ENCODE peak calls at places on chromosomes 12 and 14, in eight cellular contexts. J is stimulated activated CD8-positive, alpha-beta memory T cell treated with anti-CD3 and anti-CD28 coated beads, Interleukin-4, amount 100 ng/mL, for 48 hours; P is mesendoderm; A is activated naive CD8-positive, alpha-beta T cell treated with anti-CD3 and anti-CD28 coated beads for 36 hours; D is activated naive CD4-positive, alpha-beta T cell treated with anti-CD3 and anti-CD28 coated beads for 36 hours; V is iris pigment epithelial cell; Z is MCF 10A; L is astrocyte of the spinal cord. E is an unnamed sample.

GRCh38 chr12:79933580-79934264 is 1.2 kb downstream of the PPP1R12A start:
- DNase-seq in P (peak; percentile 40), V (peak; percentile 11), J (peak; percentile 29), Z (peak; percentile 28), D (peak; percentile 26), A (no peak), L (peak; percentile 39), E (peak; percentile 10)

GRCh38 chr12:122537021-122537420 is 10.0 kb downstream of the KNTC1 start:
- DNase-seq in V (no peak), L (no peak), Z (no peak), J (no peak), A (no peak), D (no peak), P (peak; percentile 91), E (no peak)

GRCh38 chr12:126772171-126772864 is 1494.7 kb upstream of the TMEM132C start:
- DNase-seq in J (peak; percentile 34), P (peak; percentile 25), L (peak; percentile 64), A (peak; percentile 24), Z (peak; percentile 81), D (peak; percentile 37), V (peak; percentile 27), E (no peak)

GRCh38 chr12:53775478-53776145 is 23.8 kb upstream of the CISTR start:
- DNase-seq in P (no peak), V (no peak), Z (no peak), D (no peak), L (no peak), J (no peak), A (no peak), E (no peak)

GRCh38 chr14:25055998-25056687 is 6.2 kb upstream of the STXBP6 start:
- DNase-seq in J (no peak), L (no peak), P (no peak), Z (no peak), V (peak; percentile 14), A (no peak), D (no peak), E (no peak)

GRCh38 chr14:77844802-77845201 is 44.9 kb downstream of the ADCK1 start:
- DNase-seq in D (no peak), V (no peak), Z (no peak), P (no peak), L (no peak), J (no peak), A (no peak), E (no peak)

GRCh38 chr14:99401196-99401595 is 79.5 kb downstream of the SETD3 start:
- DNase-seq in V (no peak), Z (no peak), L (no peak), J (no peak), P (no peak), D (no peak), A (no peak), E (no peak)

GRCh38 chr12:8823565-8824300 is 1.3 kb downstream of the A2ML1 start:
- DNase-seq in V (peak; percentile 33), L (peak; percentile 20), A (no peak), D (peak; percentile 15), J (no peak), P (peak; percentile 92), Z (no peak), E (no peak)

GRCh38 chr14:93318927-93319326 is 13.9 kb downstream of the BTBD7 start:
- DNase-seq in J (no peak), Z (no peak), D (no peak), A (no peak), V (peak; percentile 55), P (no peak), L (no peak), E (peak; percentile 48)

GRCh38 chr14:55094630-55095157 is 34.4 kb upstream of the LGALS3 start:
- DNase-seq in A (no peak), Z (peak; percentile 42), V (peak; percentile 82), L (peak; percentile 55), J (no peak), D (no peak), P (peak; percentile 49), E (no peak)

GRCh38 chr12:70197362-70197744 is 45.9 kb upstream of the CNOT2 start:
- DNase-seq in Z (peak; percentile 16), A (no peak), L (no peak), J (no peak), D (no peak), V (no peak), P (no peak), E (no peak)

GRCh38 chr12:109310247-109311125 is 1.4 kb upstream of the FOXN4 start:
- DNase-seq in D (peak; percentile 15), Z (no peak), L (no peak), J (peak; percentile 34), P (no peak), V (no peak), A (peak; percentile 15), E (no peak)

GRCh38 chr12:128654462-128654861 is 169.3 kb downstream of the SLC15A4 start:
- DNase-seq in J (no peak), A (no peak), Z (no peak), D (no peak), P (no peak), L (no peak), V (no peak), E (no peak)

GRCh38 chr14:61812347-61813100 is 50.3 kb downstream of the SNAPC1 start:
- DNase-seq in L (no peak), P (peak; percentile 37), V (no peak), Z (no peak), D (peak; percentile 11), J (peak; percentile 28), A (peak; percentile 23), E (no peak)

GRCh38 chr14:74799765-74800164 is 36.6 kb downstream of the YLPM1 start:
- DNase-seq in L (no peak), D (no peak), A (no peak), Z (no peak), P (no peak), V (no peak), J (no peak), E (no peak)

GRCh38 chr12:52204095-52204930 is 12.5 kb upstream of the KRT80 start:
- DNase-seq in A (no peak), P (no peak), L (peak; percentile 50), D (no peak), V (no peak), J (no peak), Z (no peak), E (peak; percentile 49)

GRCh38 chr12:102331419-102331818 is 133.8 kb upstream of the PMCH start:
- DNase-seq in A (no peak), Z (no peak), J (no peak), D (no peak), V (no peak), L (no peak), P (no peak), E (no peak)

GRCh38 chr12:2291182-2291832 is 238.5 kb downstream of the CACNA1C start:
- DNase-seq in Z (peak; percentile 60), V (peak; percentile 54), D (peak; percentile 57), A (peak; percentile 21), P (peak; percentile 79), J (peak; percentile 56), L (peak; percentile 53), E (peak; percentile 23)

GRCh38 chr14:83071888-83072501 is 1538.3 kb upstream of the SEL1L start:
- DNase-seq in A (no peak), P (peak; percentile 69), Z (peak; percentile 54), D (no peak), L (no peak), V (peak; percentile 1), J (no peak), E (no peak)

GRCh38 chr14:103630364-103631108 is 1.5 kb downstream of the KLC1 start:
- DNase-seq in Z (no peak), J (no peak), V (no peak), A (no peak), P (no peak), D (no peak), L (peak; percentile 30), E (no peak)

GRCh38 chr14:66078031-66078430 is 408.1 kb upstream of the CCDC196 start:
- DNase-seq in J (no peak), L (no peak), V (no peak), D (no peak), A (no peak), Z (peak; percentile 20), P (no peak), E (no peak)

GRCh38 chr12:23555180-23555784 is 394.2 kb downstream of the SOX5 start:
- DNase-seq in J (no peak), V (no peak), L (no peak), A (no peak), Z (no peak), D (no peak), P (no peak), E (no peak)

GRCh38 chr12:65941388-65941787 is 117.1 kb downstream of the HMGA2 start:
- DNase-seq in Z (peak; percentile 77), A (no peak), D (no peak), V (peak; percentile 78), L (peak; percentile 93), P (no peak), J (no peak), E (no peak)

GRCh38 chr14:72641086-72641485 is 252.8 kb downstream of the DPF3 start:
- DNase-seq in J (no peak), A (no peak), L (no peak), V (no peak), Z (no peak), D (no peak), P (no peak), E (no peak)

GRCh38 chr14:89292579-89293348 is 124.3 kb downstream of the FOXN3 start:
- DNase-seq in A (no peak), D (no peak), V (no peak), Z (no peak), J (no peak), L (no peak), P (peak; percentile 53), E (no peak)

GRCh38 chr14:50403433-50403832 is 6.8 kb upstream of the CDKL1 start:
- DNase-seq in A (no peak), D (no peak), J (no peak), Z (no peak), P (no peak), L (peak; percentile 33), V (peak; percentile 30), E (no peak)

GRCh38 chr14:67391266-67391665 is 20.7 kb downstream of the PLEK2 start:
- DNase-seq in D (no peak), P (no peak), A (no peak), J (no peak), V (no peak), Z (no peak), L (no peak), E (no peak)

GRCh38 chr14:22039938-22040780 is 366.5 kb upstream of the OR4E1 start:
- DNase-seq in A (no peak), V (no peak), Z (peak; percentile 27), D (peak; percentile 70), L (no peak), J (peak; percentile 40), P (peak; percentile 8), E (no peak)

GRCh38 chr14:96698846-96699543 is 98.2 kb upstream of the VRK1 start:
- DNase-seq in L (no peak), V (no peak), P (no peak), D (peak; percentile 25), A (no peak), J (peak; percentile 44), Z (no peak), E (no peak)

GRCh38 chr12:1837541-1838206 is 17.3 kb downstream of the LRTM2 start:
- DNase-seq in Z (no peak), V (peak; percentile 65), P (no peak), A (no peak), L (peak; percentile 39), D (no peak), J (no peak), E (peak; percentile 38)

GRCh38 chr12:121089031-121089812 is 43.5 kb upstream of the P2RX7 start:
- DNase-seq in V (no peak), Z (no peak), D (no peak), P (peak; percentile 47), A (no peak), L (no peak), J (no peak), E (no peak)

GRCh38 chr14:84686550-84686949 is 843.4 kb upstream of the FLRT2 start:
- DNase-seq in L (no peak), Z (no peak), D (no peak), J (no peak), V (no peak), A (no peak), P (no peak), E (no peak)

GRCh38 chr12:50567926-50568325 is 63.1 kb downstream of the DIP2B start:
- DNase-seq in P (no peak), D (no peak), J (no peak), V (peak; percentile 87), L (peak; percentile 25), A (no peak), Z (peak; percentile 36), E (no peak)

GRCh38 chr14:99524804-99525698 is 43.8 kb downstream of the CCNK start:
- DNase-seq in Z (peak; percentile 45), P (peak; percentile 72), D (peak; percentile 43), A (no peak), L (peak; percentile 50), J (no peak), V (peak; percentile 33), E (peak; percentile 16)